ENCODE peak calls at places on chromosomes 2 and 18, in seven cellular contexts. M is heart right ventricle, N is MM.1S, D is A549, S is left lung, Z is fibroblast of lung, R is IMR-90. U is an unnamed sample. For H3K4me1, the result is how much of the 10 kb centered on the place peaks cover.

GRCh38 chr2:236828820-236829219 is 256.9 kb upstream of the COPS8 start:
- DNase-seq in M (no peak), N (no peak), D (no peak), S (no peak), Z (no peak), R (no peak), U (no peak)

GRCh38 chr2:220708366-220708765 is 863.7 kb downstream of the EPHA4 start:
- DNase-seq in M (no peak), N (no peak), D (no peak), S (no peak), Z (peak), R (peak), U (no peak)

GRCh38 chr2:68463287-68463877 is 3.7 kb downstream of the FBXO48 start:
- DNase-seq in M (no peak), N (peak), D (peak), S (no peak), Z (peak), R (peak), U (no peak)

GRCh38 chr18:12861637-12862036 is 22.4 kb downstream of the PTPN2 start:
- DNase-seq in M (no peak), N (peak), D (no peak), S (no peak), Z (no peak), R (no peak), U (no peak)

GRCh38 chr2:64400733-64401500 is 53.0 kb upstream of the LGALSL start:
- DNase-seq in M (no peak), N (no peak), D (no peak), S (no peak), Z (no peak), R (no peak), U (no peak)

GRCh38 chr18:63090334-63090733 is 229.2 kb downstream of the BCL2 start:
- DNase-seq in M (no peak), N (no peak), D (no peak), S (no peak), Z (no peak), R (no peak), U (peak)

GRCh38 chr2:106552966-106553365 is 65.8 kb downstream of the CD8B2 start:
- DNase-seq in M (no peak), N (no peak), D (no peak), S (no peak), Z (no peak), R (no peak), U (no peak)

GRCh38 chr18:79164696-79165095 is 95.5 kb downstream of the ATP9B start:
- DNase-seq in M (no peak), N (no peak), D (no peak), S (no peak), Z (peak), R (no peak), U (no peak)

GRCh38 chr2:88919087-88919738 is 227.7 kb downstream of the RPIA start:
- DNase-seq in M (no peak), N (peak), D (peak), S (no peak), Z (no peak), R (peak), U (no peak)

GRCh38 chr18:49597152-49597551 is 35.3 kb downstream of the LIPG start:
- DNase-seq in M (no peak), N (no peak), D (no peak), S (no peak), Z (no peak), R (no peak), U (no peak)

GRCh38 chr18:70634576-70635147 is 345.8 kb downstream of the SOCS6 start:
- DNase-seq in M (no peak), N (no peak), D (no peak), S (no peak), Z (no peak), R (no peak), U (no peak)

GRCh38 chr2:237072067-237072931 is 13.4 kb upstream of the COPS8 start:
- DNase-seq in M (peak), N (peak), D (peak), S (peak), Z (peak), R (peak), U (peak)

GRCh38 chr2:190451561-190452176 is 43.5 kb downstream of the MFSD6 start:
- DNase-seq in M (no peak), N (no peak), D (no peak), S (no peak), Z (peak), R (peak), U (no peak)

GRCh38 chr2:192499476-192499875 is 304.7 kb upstream of the TMEFF2 start:
- DNase-seq in M (no peak), N (no peak), D (no peak), S (no peak), Z (peak), R (no peak), U (peak)

GRCh38 chr2:241300000-241300399 is 15.5 kb downstream of the HDLBP start:
- DNase-seq in M (no peak), N (no peak), D (no peak), S (no peak), Z (no peak), R (no peak), U (no peak)

GRCh38 chr2:61266653-61267505 is 104.9 kb downstream of the C2orf74 start:
- DNase-seq in M (no peak), N (no peak), D (no peak), S (no peak), Z (peak), R (no peak), U (no peak)

GRCh38 chr2:210310550-210310949 is 4.4 kb downstream of the MYL1 start:
- DNase-seq in M (no peak), N (no peak), D (no peak), S (no peak), Z (no peak), R (no peak), U (no peak)

GRCh38 chr2:151292546-151292945 is 3.1 kb upstream of the NMI start:
- DNase-seq in M (no peak), N (no peak), D (no peak), S (no peak), Z (no peak), R (no peak), U (no peak)

GRCh38 chr2:55771612-55772011 is 78.0 kb upstream of the PNPT1 start:
- DNase-seq in M (no peak), N (peak), D (peak), S (no peak), Z (peak), R (peak), U (no peak)

GRCh38 chr18:45621068-45621511 is 5.8 kb downstream of the SLC14A2 start:
- DNase-seq in M (peak), N (peak), D (peak), S (no peak), Z (peak), R (peak), U (peak)

GRCh38 chr2:228180126-228181097 is 1.1 kb downstream of the SPHKAP start:
- DNase-seq in M (peak), N (no peak), D (no peak), S (no peak), Z (no peak), R (no peak), U (no peak)

GRCh38 chr18:77116201-77117080 is 16.1 kb downstream of the MBP start:
- DNase-seq in M (no peak), N (no peak), D (no peak), S (peak), Z (no peak), R (no peak), U (no peak)

GRCh38 chr2:100537918-100538317 is 24.9 kb upstream of the PDCL3 start:
- DNase-seq in M (no peak), N (no peak), D (no peak), S (no peak), Z (no peak), R (no peak), U (no peak)

GRCh38 chr2:158463496-158464095 is 6.8 kb downstream of the PKP4 start:
- DNase-seq in M (no peak), N (no peak), D (no peak), S (no peak), Z (no peak), R (no peak), U (peak)

GRCh38 chr18:59308201-59309014 is 10.0 kb downstream of the CPLX4 start:
- DNase-seq in M (peak), N (peak), D (peak), S (peak), Z (peak), R (peak), U (peak)

GRCh38 chr18:13452448-13452811 is 233.9 kb downstream of the LDLRAD4 start:
- DNase-seq in M (peak), N (no peak), D (peak), S (no peak), Z (peak), R (peak), U (no peak)

GRCh38 chr2:217710218-217710565 is 292.6 kb downstream of the TNS1 start:
- DNase-seq in M (no peak), N (no peak), D (no peak), S (no peak), Z (peak), R (peak), U (no peak)

GRCh38 chr18:45642802-45643201 is 27.5 kb downstream of the SLC14A2 start:
- DNase-seq in M (no peak), N (no peak), D (no peak), S (no peak), Z (no peak), R (no peak), U (no peak)

GRCh38 chr2:31945572-31945935 is 65.3 kb downstream of the MEMO1 start:
- DNase-seq in M (no peak), N (no peak), D (no peak), S (no peak), Z (peak), R (peak), U (no peak)

GRCh38 chr2:109193807-109194702 is 65.0 kb downstream of the SH3RF3 start:
- DNase-seq in M (no peak), N (peak), D (no peak), S (no peak), Z (no peak), R (no peak), U (no peak)

GRCh38 chr2:222944552-222944951 is 83.7 kb downstream of the ACSL3 start:
- DNase-seq in M (no peak), N (no peak), D (no peak), S (no peak), Z (peak), R (peak), U (no peak)

GRCh38 chr2:75640621-75641121 is 5.9 kb upstream of the MRPL19 start:
- DNase-seq in M (peak), N (peak), D (peak), S (peak), Z (peak), R (peak), U (peak)

GRCh38 chr18:44679912-44680270 is 797 bp upstream of the SETBP1 start:
- DNase-seq in M (peak), N (peak), D (peak), S (peak), Z (peak), R (peak), U (peak)

GRCh38 chr2:179050735-179051134 is 798 bp upstream of the CCDC141 start:
- DNase-seq in M (peak), N (no peak), D (no peak), S (no peak), Z (no peak), R (no peak), U (no peak)

GRCh38 chr2:39778775-39779751 is at the start of gene THUMPD2:
- DNase-seq in M (peak), N (peak), D (peak), S (peak), Z (peak), R (peak), U (peak)

GRCh38 chr2:232981356-232981755 is 31.7 kb downstream of the NGEF start:
- DNase-seq in M (no peak), N (no peak), D (no peak), S (no peak), Z (no peak), R (no peak), U (no peak)

GRCh38 chr2:155384555-155385123 is 686.1 kb downstream of the KCNJ3 start:
- DNase-seq in M (no peak), N (no peak), D (no peak), S (no peak), Z (no peak), R (no peak), U (no peak)

GRCh38 chr2:15943378-15943851 is 3.1 kb downstream of the MYCN start:
- DNase-seq in M (peak), N (no peak), D (peak), S (no peak), Z (no peak), R (no peak), U (peak)
- TF ChIP-seq CTCF in M (peak), N (peak), D (peak), S (no peak), Z (no peak), R (no peak), U (no peak)

GRCh38 chr2:6824962-6825361 is 40.7 kb downstream of the CMPK2 start:
- DNase-seq in M (no peak), N (no peak), D (no peak), S (no peak), Z (peak), R (peak), U (peak)
- H3K4me1 ChIP-seq in M (under half), N (under half), D (under half), S (under half), Z (under half), R (under half), U (under half)

GRCh38 chr2:20654414-20654813 is 3.5 kb upstream of the HS1BP3 start:
- DNase-seq in M (no peak), N (no peak), D (no peak), S (no peak), Z (no peak), R (no peak), U (no peak)

GRCh38 chr2:20652141-20652540 is 1.2 kb upstream of the HS1BP3 start:
- DNase-seq in M (no peak), N (no peak), D (no peak), S (no peak), Z (no peak), R (peak), U (no peak)

GRCh38 chr2:20652673-20653575 is 2.0 kb upstream of the HS1BP3 start:
- DNase-seq in M (no peak), N (no peak), D (no peak), S (no peak), Z (no peak), R (no peak), U (no peak)

GRCh38 chr2:20651731-20652099 is 817 bp upstream of the HS1BP3 start:
- DNase-seq in M (no peak), N (no peak), D (no peak), S (no peak), Z (no peak), R (no peak), U (no peak)

GRCh38 chr2:20653695-20654306 is 2.9 kb upstream of the HS1BP3 start:
- DNase-seq in M (no peak), N (no peak), D (no peak), S (no peak), Z (no peak), R (no peak), U (no peak)
- TF ChIP-seq CTCF in M (no peak), N (peak), D (no peak), S (no peak), Z (no peak), R (no peak), U (peak)

DNA sequence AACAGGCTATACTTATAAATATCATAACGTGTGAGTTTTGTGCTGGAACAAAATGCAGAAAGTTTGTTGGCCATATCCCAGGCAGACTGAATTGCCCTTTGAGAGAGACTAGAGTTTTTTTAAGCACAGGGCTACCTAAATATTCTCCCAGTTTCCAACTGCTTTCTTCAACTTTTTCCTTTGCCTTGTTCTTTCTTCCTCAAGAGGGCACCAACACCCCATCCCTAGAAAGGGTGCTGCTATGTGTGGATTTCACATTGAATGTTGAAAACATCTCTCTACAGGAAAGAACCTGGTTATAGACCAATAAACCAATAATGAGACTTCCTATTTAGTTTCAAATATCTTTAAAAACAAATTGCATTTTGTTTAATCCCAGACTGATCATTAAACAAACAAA is 87.9 kb downstream of the ICOS start:
- DNase-seq in M (no peak), N (peak), D (peak), S (no peak), Z (peak), R (peak), U (peak)
- H3K4me1 ChIP-seq in M (under half), N (under half), D (under half), S (under half), Z (under half), R (under half), U (under half)

GRCh38 chr2:212517693-212518092 is 20.9 kb downstream of the ERBB4 start:
- DNase-seq in M (no peak), N (no peak), D (no peak), S (no peak), Z (no peak), R (no peak), U (no peak)
- TF ChIP-seq CTCF in M (no peak), N (no peak), D (no peak), S (no peak), Z (no peak), R (no peak), U (peak)

U was measured in BE2C.